ENCODE peak calls at places on chromosomes 11 and 22, in five cellular contexts. A is WTC11, D is HepG2, B is GM12878, Z is K562. H is an unnamed sample.

GRCh38 chr11:118497831-118498230 is 29.4 kb upstream of the TTC36 start:
- DNase-seq in A (no peak), D (no peak), B (no peak), Z (no peak), H (no peak)

GRCh38 chr11:109421981-109422590 is at the start of gene C11orf87:
- DNase-seq in A (peak; percentile 72), D (no peak), B (no peak), Z (no peak), H (no peak)

GRCh38 chr11:110429614-110430266 is at the start of gene FDX1:
- DNase-seq in A (peak; percentile 88), D (peak; percentile 71), B (peak; percentile 23), Z (peak; percentile 90), H (peak; percentile 66)

GRCh38 chr11:61401558-61401957 is 9.2 kb downstream of the TMEM216 start:
- DNase-seq in A (no peak), D (no peak), B (no peak), Z (no peak), H (no peak)

GRCh38 chr22:19497245-19497644 is 17.5 kb downstream of the CDC45 start:
- DNase-seq in A (no peak), D (no peak), B (no peak), Z (peak; percentile 81), H (no peak)

GRCh38 chr22:37496651-37497599 is 10.7 kb upstream of the MFNG start:
- DNase-seq in A (peak; percentile 34), D (no peak), B (no peak), Z (no peak), H (peak; percentile 31)

GRCh38 chr11:85682330-85683305 is 3.4 kb downstream of the CCDC89 start:
- DNase-seq in A (no peak), D (no peak), B (no peak), Z (peak; percentile 15), H (peak; percentile 22)

GRCh38 chr22:22710719-22711531 is 66.5 kb downstream of the GGTLC2 start:
- DNase-seq in A (peak; percentile 83), D (peak; percentile 15), B (no peak), Z (peak; percentile 93), H (peak; percentile 37)

GRCh38 chr11:48170840-48171233 is 45.8 kb upstream of the OR4B1 start:
- DNase-seq in A (no peak), D (no peak), B (no peak), Z (no peak), H (no peak)

GRCh38 chr11:3338569-3339565 is 40.1 kb downstream of the ZNF195 start:
- DNase-seq in A (no peak), D (no peak), B (no peak), Z (no peak), H (no peak)

GRCh38 chr11:16561150-16561549 is 177.3 kb upstream of the C11orf58 start:
- DNase-seq in A (no peak), D (no peak), B (no peak), Z (no peak), H (no peak)

GRCh38 chr11:114679505-114679904 is 1.2 kb downstream of the NXPE2 start:
- DNase-seq in A (no peak), D (no peak), B (no peak), Z (no peak), H (no peak)

GRCh38 chr11:74778581-74778980 is 29.9 kb downstream of the RNF169 start:
- DNase-seq in A (no peak), D (no peak), B (no peak), Z (no peak), H (no peak)

GRCh38 chr22:24434472-24435322 is 7.3 kb downstream of the ADORA2A start:
- DNase-seq in A (no peak), D (no peak), B (peak; percentile 92), Z (no peak), H (no peak)

GRCh38 chr11:86676533-86677154 is 4.2 kb upstream of the ME3 start:
- DNase-seq in A (peak; percentile 71), D (peak; percentile 18), B (no peak), Z (peak; percentile 60), H (no peak)

GRCh38 chr11:75201771-75202170 is 38.8 kb upstream of the TPBGL start:
- DNase-seq in A (no peak), D (no peak), B (no peak), Z (no peak), H (no peak)

GRCh38 chr11:14973621-14974020 is 1.5 kb upstream of the CALCA start:
- DNase-seq in A (peak; percentile 53), D (no peak), B (no peak), Z (no peak), H (no peak)

GRCh38 chr11:111137846-111138245 is 107.7 kb upstream of the POU2AF2 start:
- DNase-seq in A (no peak), D (no peak), B (no peak), Z (no peak), H (no peak)

GRCh38 chr11:3815882-3816281 is 7.5 kb downstream of the PGAP2 start:
- DNase-seq in A (no peak), D (no peak), B (no peak), Z (no peak), H (no peak)

GRCh38 chr11:27524155-27524554 is 17.6 kb upstream of the LIN7C start:
- DNase-seq in A (peak; percentile 42), D (peak; percentile 41), B (no peak), Z (peak; percentile 25), H (no peak)

GRCh38 chr22:24303007-24303406 is 32.4 kb downstream of the SPECC1L start:
- DNase-seq in A (no peak), D (no peak), B (no peak), Z (no peak), H (no peak)

GRCh38 chr11:46894506-46894905 is 23.8 kb downstream of the LRP4 start:
- DNase-seq in A (no peak), D (no peak), B (no peak), Z (no peak), H (no peak)

GRCh38 chr11:118933486-118933885 is 7.8 kb upstream of the BCL9L start:
- DNase-seq in A (no peak), D (no peak), B (no peak), Z (no peak), H (no peak)

GRCh38 chr22:43152355-43153071 is 1.2 kb downstream of the TSPO start:
- DNase-seq in A (no peak), D (no peak), B (no peak), Z (peak; percentile 25), H (peak; percentile 55)

GRCh38 chr22:24444251-24444650 is 16.9 kb downstream of the ADORA2A start:
- DNase-seq in A (no peak), D (no peak), B (no peak), Z (no peak), H (no peak)

GRCh38 chr11:35785287-35786167 is 123.0 kb downstream of the TRIM44 start:
- DNase-seq in A (no peak), D (no peak), B (peak; percentile 43), Z (no peak), H (no peak)

GRCh38 chr11:2664886-2665746 is 34.7 kb downstream of the KCNQ1OT1 start:
- DNase-seq in A (no peak), D (no peak), B (no peak), Z (no peak), H (no peak)

GRCh38 chr22:24516301-24516737 is 21.2 kb downstream of the UPB1 start:
- DNase-seq in A (no peak), D (peak; percentile 62), B (no peak), Z (no peak), H (peak; percentile 19)

GRCh38 chr11:108432783-108433182 is 34.5 kb downstream of the C11orf65 start:
- DNase-seq in A (no peak), D (no peak), B (no peak), Z (peak; percentile 3), H (no peak)

GRCh38 chr11:94876645-94877445 is 96.5 kb downstream of the CWC15 start:
- DNase-seq in A (no peak), D (peak; percentile 9), B (peak; percentile 31), Z (peak; percentile 85), H (peak; percentile 72)

GRCh38 chr22:48343461-48343860 is 1484.2 kb downstream of the BRD1 start:
- DNase-seq in A (no peak), D (no peak), B (no peak), Z (no peak), H (no peak)

GRCh38 chr22:49420651-49421050 is 407.0 kb downstream of the BRD1 start:
- DNase-seq in A (no peak), D (no peak), B (no peak), Z (no peak), H (no peak)

GRCh38 chr22:49418943-49419342 is 408.7 kb downstream of the BRD1 start:
- DNase-seq in A (no peak), D (no peak), B (no peak), Z (no peak), H (no peak)

GRCh38 chr22:49418341-49418894 is 409.3 kb downstream of the BRD1 start:
- DNase-seq in A (no peak), D (no peak), B (no peak), Z (no peak), H (no peak)

GRCh38 chr22:49417833-49418232 is 409.8 kb downstream of the BRD1 start:
- DNase-seq in A (no peak), D (no peak), B (no peak), Z (no peak), H (no peak)

GRCh38 chr22:49419661-49420060 is 408.0 kb downstream of the BRD1 start:
- DNase-seq in A (no peak), D (no peak), B (no peak), Z (no peak), H (no peak)
- TF ChIP-seq ESRRA in A (no peak), D (no peak), B (no peak), Z (no peak), H (no peak)

GRCh38 chr22:45565973-45566372 is 63.3 kb downstream of the FBLN1 start:
- DNase-seq in A (no peak), D (no peak), B (no peak), Z (no peak), H (no peak)
- TF ChIP-seq ESRRA in A (no peak), D (no peak), B (no peak), Z (no peak), H (no peak)

DNA sequence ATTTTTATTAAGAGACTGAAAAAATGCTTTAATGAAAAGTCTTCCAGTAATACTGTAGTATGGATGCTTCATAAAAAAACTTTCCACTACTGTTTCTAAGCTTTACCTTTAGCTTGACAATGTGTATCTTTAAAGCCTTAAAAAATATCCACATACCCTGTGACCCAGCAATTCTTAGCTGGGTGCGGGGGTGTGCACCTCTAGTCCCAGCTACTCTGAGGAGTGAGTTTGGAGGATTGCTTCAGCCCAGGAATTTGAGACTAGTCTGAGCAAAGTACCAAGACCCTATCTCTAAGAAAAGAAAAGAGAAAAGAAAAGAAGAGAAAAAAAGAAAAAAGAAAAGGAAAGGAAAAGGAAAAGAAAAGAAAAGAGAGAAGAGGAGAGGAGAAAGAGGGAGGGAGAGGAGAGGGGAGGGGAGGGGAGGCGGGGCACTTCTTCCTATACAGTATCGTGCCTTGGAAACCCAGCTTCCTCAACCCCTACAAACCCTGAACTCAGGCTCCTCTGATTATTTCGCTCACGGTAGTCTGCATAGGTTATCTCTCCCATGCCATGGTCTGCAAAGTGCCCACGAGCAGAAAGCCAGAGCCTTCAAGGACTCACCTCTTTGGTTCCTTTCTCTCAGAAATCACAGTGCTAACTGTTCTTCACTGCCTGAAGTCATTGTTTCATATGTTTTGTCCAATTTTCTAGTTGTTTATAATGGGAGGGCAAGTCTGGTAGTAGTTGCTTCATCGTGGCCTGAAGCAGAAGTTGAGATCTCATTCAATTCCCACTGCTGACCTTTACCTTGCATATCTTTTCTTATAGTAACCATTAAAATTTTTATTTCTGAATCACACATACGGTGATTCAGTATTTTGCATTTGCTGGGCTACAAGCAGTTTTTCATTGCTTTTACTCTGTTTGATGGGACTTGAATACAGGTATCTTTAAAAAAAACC is 82.2 kb downstream of the FAM83F start:
- DNase-seq in A (no peak), D (no peak), B (no peak), Z (peak; percentile 45), H (no peak)
- TF ChIP-seq ESRRA in A (no peak), D (no peak), B (no peak), Z (no peak), H (no peak)

GRCh38 chr22:41171996-41172395 is 33.1 kb upstream of the L3MBTL2 start:
- DNase-seq in A (no peak), D (no peak), B (no peak), Z (no peak), H (no peak)

GRCh38 chr22:41169157-41169556 is 36.0 kb upstream of the L3MBTL2 start:
- DNase-seq in A (no peak), D (no peak), B (no peak), Z (no peak), H (no peak)
- TF ChIP-seq ESRRA in A (no peak), D (no peak), B (no peak), Z (no peak), H (no peak)